ENCODE peak calls at places on chromosomes 13 and 19, in nine cellular contexts. H is foreskin keratinocyte, I is lung, W is IMR-90, Z is endodermal cell, Y is psoas muscle, N is ovary, B is breast epithelium, O is upper lobe of right lung. S is an unnamed sample. For H3K4me1, the result is how much of the 10 kb centered on the place peaks cover.

GRCh38 chr19:55611300-55611982 is 6.0 kb downstream of the ZNF865 start:
- DNase-seq in O (no peak), H (no peak), I (no peak), Y (peak), Z (no peak), N (no peak), B (no peak), W (no peak), S (no peak)

GRCh38 chr13:30809787-30810186 is 74.4 kb downstream of the ALOX5AP start:
- DNase-seq in B (no peak), W (no peak), O (no peak), N (no peak), Y (no peak), I (no peak), H (no peak), Z (no peak), S (no peak)

GRCh38 chr19:39082745-39083598 is 1.2 kb upstream of the ACP7 start:
- DNase-seq in Z (no peak), O (no peak), N (no peak), H (peak), I (no peak), B (no peak), Y (no peak), W (no peak), S (no peak)

GRCh38 chr13:77861716-77862115 is 56.9 kb downstream of the EDNRB start:
- DNase-seq in I (no peak), B (no peak), W (no peak), O (no peak), H (no peak), N (no peak), Z (no peak), Y (no peak), S (no peak)

GRCh38 chr19:45141203-45141900 is 19.4 kb downstream of the NKPD1 start:
- DNase-seq in Y (no peak), H (no peak), W (no peak), O (no peak), B (no peak), N (no peak), Z (no peak), I (no peak), S (no peak)

GRCh38 chr19:4609878-4610511 is 29.3 kb upstream of the TNFAIP8L1 start:
- DNase-seq in Z (peak), O (no peak), H (no peak), N (no peak), W (no peak), Y (no peak), I (no peak), B (no peak), S (no peak)

GRCh38 chr13:40146586-40147240 is 491.3 kb downstream of the COG6 start:
- DNase-seq in Y (no peak), W (no peak), Z (no peak), I (no peak), N (no peak), B (no peak), O (no peak), H (peak), S (no peak)

GRCh38 chr13:98507060-98507797 is 69.7 kb downstream of the STK24 start:
- DNase-seq in Z (peak), W (no peak), I (peak), N (peak), O (peak), B (peak), Y (no peak), H (peak), S (no peak)

GRCh38 chr13:101640797-101641400 is 188.4 kb downstream of the ITGBL1 start:
- DNase-seq in N (no peak), B (no peak), Y (no peak), H (peak), W (peak), Z (no peak), I (no peak), O (no peak), S (no peak)

GRCh38 chr13:50069255-50069654 is 54.0 kb downstream of the KCNRG start:
- DNase-seq in B (no peak), O (no peak), W (peak), H (no peak), Z (no peak), I (no peak), N (no peak), Y (no peak), S (no peak)

GRCh38 chr13:91655731-91656130 is 257.3 kb downstream of the GPC5 start:
- DNase-seq in I (no peak), W (no peak), B (no peak), N (no peak), Z (no peak), H (no peak), Y (no peak), O (no peak), S (no peak)

GRCh38 chr19:58409010-58409790 is 751 bp downstream of the ZNF584 start:
- DNase-seq in H (no peak), B (no peak), O (peak), W (peak), N (peak), Y (no peak), Z (peak), I (no peak), S (no peak)

GRCh38 chr19:1122972-1123363 is 19.2 kb downstream of the GPX4 start:
- DNase-seq in Z (peak), N (peak), H (peak), O (peak), I (peak), B (no peak), W (peak), Y (peak), S (no peak)

GRCh38 chr13:65133094-65133493 is 2097.0 kb downstream of the PCDH9 start:
- DNase-seq in N (no peak), I (no peak), H (no peak), W (no peak), B (no peak), Z (peak), O (no peak), Y (no peak), S (no peak)

GRCh38 chr19:33396701-33397535 is 23.4 kb downstream of the CEBPG start:
- DNase-seq in I (no peak), O (peak), Z (peak), N (no peak), W (no peak), H (no peak), B (no peak), Y (peak), S (no peak)

GRCh38 chr13:39855236-39855635 is 199.8 kb downstream of the COG6 start:
- DNase-seq in I (no peak), Z (no peak), Y (no peak), W (no peak), H (no peak), O (no peak), N (no peak), B (no peak), S (no peak)

GRCh38 chr19:48926909-48927308 is 6.6 kb upstream of the DHDH start:
- DNase-seq in N (no peak), W (peak), B (peak), Y (no peak), I (peak), H (peak), Z (no peak), O (peak), S (peak)

GRCh38 chr19:30402790-30403189 is 30.6 kb downstream of the ZNF536 start:
- DNase-seq in N (no peak), Z (no peak), Y (no peak), W (no peak), H (no peak), O (no peak), I (no peak), B (no peak), S (no peak)

GRCh38 chr19:38337360-38337653 is 1.7 kb downstream of the CATSPERG start:
- DNase-seq in I (no peak), W (no peak), Z (no peak), B (no peak), N (no peak), Y (no peak), H (no peak), O (no peak), S (no peak)

GRCh38 chr19:35995655-35995993 is 636 bp downstream of the SDHAF1 start:
- DNase-seq in Z (peak), W (peak), B (no peak), H (no peak), I (peak), N (peak), Y (peak), O (peak), S (no peak)

GRCh38 chr19:1155352-1156304 is 18.4 kb downstream of the SBNO2 start:
- DNase-seq in Y (no peak), H (no peak), B (no peak), Z (no peak), W (no peak), I (no peak), N (no peak), O (no peak), S (no peak)

GRCh38 chr13:113532156-113532806 is 41.8 kb upstream of the DCUN1D2 start:
- DNase-seq in N (no peak), I (no peak), O (peak), Y (no peak), W (peak), B (no peak), Z (no peak), H (peak), S (no peak)

GRCh38 chr13:110157718-110158117 is 149.2 kb downstream of the COL4A1 start:
- DNase-seq in H (no peak), O (no peak), Y (no peak), W (no peak), Z (peak), B (no peak), N (no peak), I (no peak), S (no peak)

GRCh38 chr19:44891016-44891882 is at the start of gene TOMM40:
- DNase-seq in H (no peak), Z (peak), I (no peak), N (peak), W (peak), B (no peak), Y (peak), O (no peak), S (no peak)

GRCh38 chr13:45850020-45850613 is 1.4 kb downstream of the SIAH3 start:
- DNase-seq in I (no peak), Z (peak), B (no peak), N (no peak), O (no peak), W (no peak), H (no peak), Y (no peak), S (no peak)

GRCh38 chr13:20411638-20412342 is 113.9 kb downstream of the CRYL1 start:
- DNase-seq in N (no peak), Z (no peak), I (no peak), H (no peak), Y (no peak), B (no peak), O (no peak), W (no peak), S (peak)

GRCh38 chr13:95256086-95256485 is 45.2 kb downstream of the ABCC4 start:
- DNase-seq in B (no peak), Y (no peak), W (peak), O (no peak), H (peak), I (no peak), Z (no peak), N (no peak), S (no peak)

GRCh38 chr13:113442354-113442984 is 10.8 kb downstream of the ADPRHL1 start:
- DNase-seq in H (no peak), Z (no peak), W (no peak), O (peak), Y (peak), I (no peak), N (no peak), B (no peak), S (no peak)

GRCh38 chr13:33797622-33798021 is 20.3 kb upstream of the RFC3 start:
- DNase-seq in W (no peak), B (no peak), I (no peak), O (no peak), N (no peak), Z (no peak), Y (no peak), H (no peak), S (no peak)

GRCh38 chr19:43743059-43743458 is 11.7 kb downstream of the SMG9 start:
- DNase-seq in I (no peak), Y (no peak), Z (no peak), H (no peak), N (no peak), O (no peak), W (peak), B (no peak), S (no peak)

GRCh38 chr13:114107686-114108081 is 24.7 kb downstream of the RASA3 start:
- DNase-seq in H (no peak), Z (peak), N (peak), Y (peak), I (no peak), W (peak), B (no peak), O (peak), S (no peak)

GRCh38 chr13:106517151-106517847 is 18.2 kb downstream of the EFNB2 start:
- DNase-seq in H (no peak), O (no peak), W (no peak), N (no peak), B (no peak), I (no peak), Y (no peak), Z (no peak), S (no peak)
- H3K4me1 ChIP-seq in H (under half), O (under half), W (under half), N (under half), B (under half), I (under half), Y (under half), Z (under half), S (under half)

GRCh38 chr19:29001922-29002247 is 211.1 kb downstream of the UQCRFS1 start:
- DNase-seq in B (no peak), H (no peak), Z (no peak), W (no peak), I (no peak), N (no peak), Y (no peak), O (no peak), S (no peak)
- H3K4me1 ChIP-seq in B (under half), H (under half), Z (under half), W (under half), I (under half), N (under half), Y (under half), O (under half), S (under half)

DNA sequence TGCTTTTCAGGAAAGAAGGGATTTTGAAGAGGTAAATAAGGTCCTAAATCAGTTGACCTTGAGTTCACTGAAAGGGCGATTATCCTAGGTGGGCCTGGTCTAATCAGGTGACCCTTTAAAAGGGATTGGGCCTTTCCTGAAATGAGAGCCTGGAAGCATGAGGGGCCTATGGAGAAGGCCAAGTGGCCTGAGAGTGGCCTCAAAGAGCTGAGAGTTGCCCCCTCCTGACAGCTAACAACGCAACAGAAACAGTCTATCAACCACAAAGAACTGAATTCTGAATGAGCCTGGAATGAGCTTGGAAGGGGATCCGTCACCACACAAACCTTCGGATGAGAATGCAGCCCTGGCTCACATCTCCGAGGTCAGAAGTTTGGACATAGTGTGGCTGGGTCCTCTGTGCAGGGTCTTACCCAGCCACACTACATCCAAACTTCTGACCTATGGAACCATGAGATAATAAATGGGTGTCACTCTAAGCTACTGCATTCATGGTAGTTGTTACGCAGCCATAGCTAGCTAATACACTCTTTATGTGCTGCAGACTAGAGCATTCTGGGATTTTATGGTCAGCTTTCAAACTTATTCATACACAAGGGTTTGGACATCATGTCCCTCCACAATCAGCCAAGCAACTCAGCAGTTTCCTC is 72.0 kb downstream of the GNG7 start:
- DNase-seq in H (no peak), O (no peak), B (no peak), W (no peak), N (no peak), Z (no peak), I (no peak), Y (peak), S (no peak)
- H3K4me1 ChIP-seq in H (under half), O (under half), B (under half), W (under half), N (under half), Z (under half), I (under half), Y (under half), S (under half)

DNA sequence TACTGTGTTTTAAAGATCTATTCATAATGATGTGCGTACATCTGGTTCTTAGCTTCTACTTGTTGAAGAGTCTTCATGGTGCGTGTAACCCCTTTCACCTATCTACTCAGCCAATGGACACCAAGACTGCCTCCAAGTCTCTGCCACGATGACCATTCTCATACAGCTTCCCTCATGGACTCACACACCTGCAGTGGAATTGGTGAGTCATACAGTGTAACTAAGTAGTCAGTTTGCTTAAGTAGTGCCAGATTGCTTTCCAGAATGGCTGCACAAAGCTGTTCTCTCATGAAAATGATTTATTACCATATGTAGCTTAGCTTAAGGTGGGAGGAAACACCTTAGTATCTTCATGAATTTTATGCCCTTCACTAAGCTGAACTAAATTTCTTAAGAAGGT is 112.3 kb downstream of the AKAP11 start:
- DNase-seq in O (no peak), I (no peak), H (peak), Y (no peak), N (no peak), Z (no peak), B (no peak), W (no peak), S (no peak)
- H3K4me1 ChIP-seq in O (under half), I (under half), H (under half), Y (under half), N (under half), Z (under half), B (under half), W (under half), S (under half)

GRCh38 chr19:18481505-18482222 is 40.2 kb downstream of the ELL start:
- DNase-seq in N (no peak), Z (no peak), Y (no peak), W (no peak), O (no peak), B (no peak), H (no peak), I (no peak), S (no peak)
- H3K4me1 ChIP-seq in N (under half), Z (under half), Y (half or more), W (under half), O (half or more), B (under half), H (under half), I (under half), S (under half)

S was measured in CD4-positive, CD25-positive, alpha-beta regulatory T cell.